ENCODE peak calls at places on chromosomes 1 and 21, in nine cellular contexts. L is gastrocnemius medialis; W is lower lobe of right lung; Y is left ventricle myocardium inferior; R is CD8-positive, alpha-beta T cell; S is AG04450; I is IMR-90; K is stomach; O is left lung. Z is an unnamed sample.

GRCh38 chr1:222974496-222974895 is 159.7 kb downstream of the DISP1 start:
- DNase-seq in K (no peak), I (peak; percentile 94), R (no peak), S (peak; percentile 51), W (no peak), L (no peak), Y (no peak), O (no peak), Z (no peak)

GRCh38 chr21:40242586-40242985 is 375.3 kb downstream of the PCP4 start:
- DNase-seq in W (no peak), S (no peak), K (no peak), Y (no peak), I (no peak), R (no peak), L (no peak), O (no peak), Z (no peak)

GRCh38 chr1:219160942-219161341 is 12.7 kb upstream of the LYPLAL1 start:
- DNase-seq in Y (no peak), W (no peak), I (no peak), O (no peak), S (no peak), R (no peak), K (no peak), L (no peak), Z (no peak)

GRCh38 chr1:65832296-65832695 is 39.6 kb downstream of the PDE4B start:
- DNase-seq in W (no peak), Y (no peak), S (no peak), O (no peak), L (no peak), I (peak; percentile 72), R (no peak), K (no peak), Z (no peak)

GRCh38 chr1:41359211-41360073 is 1.8 kb upstream of the FOXO6 start:
- DNase-seq in Y (no peak), S (no peak), I (no peak), W (no peak), K (peak; percentile 23), O (peak; percentile 27), R (no peak), L (no peak), Z (peak; percentile 59)

GRCh38 chr21:43305336-43305665 is 121.6 kb downstream of the SIK1 start:
- DNase-seq in S (no peak), Y (peak; percentile 2), I (no peak), W (no peak), O (no peak), R (no peak), K (no peak), L (no peak), Z (peak; percentile 50)

GRCh38 chr1:54945393-54945936 is 35.0 kb upstream of the TMEM61 start:
- DNase-seq in I (no peak), O (peak; percentile 44), R (no peak), L (no peak), K (peak; percentile 45), S (no peak), W (peak; percentile 49), Y (no peak), Z (peak; percentile 70)

GRCh38 chr1:235408503-235408960 is 41.3 kb downstream of the TBCE start:
- DNase-seq in Y (no peak), O (no peak), W (no peak), I (no peak), R (no peak), L (no peak), K (no peak), S (no peak), Z (no peak)

GRCh38 chr1:172085372-172085771 is 244.1 kb downstream of the DNM3 start:
- DNase-seq in W (no peak), S (no peak), I (no peak), Y (no peak), O (no peak), K (no peak), R (no peak), L (no peak), Z (no peak)

GRCh38 chr1:247102381-247102780 is 1.8 kb downstream of the ZNF669 start:
- DNase-seq in R (no peak), I (peak; percentile 76), O (no peak), W (no peak), L (no peak), Y (no peak), K (no peak), S (no peak), Z (no peak)

GRCh38 chr1:247103777-247104591 is at the start of gene ZNF669:
- DNase-seq in R (peak; percentile 92), O (peak; percentile 97), W (peak; percentile 97), L (peak; percentile 97), I (peak; percentile 97), K (peak; percentile 97), S (peak; percentile 91), Y (peak; percentile 97), Z (peak; percentile 98)

GRCh38 chr1:247104965-247105364 is 809 bp upstream of the ZNF669 start:
- DNase-seq in O (no peak), S (no peak), W (no peak), R (no peak), L (no peak), K (no peak), I (no peak), Y (no peak), Z (no peak)

GRCh38 chr1:247107694-247108093 is 3.5 kb upstream of the ZNF669 start:
- DNase-seq in L (no peak), K (no peak), W (no peak), Y (no peak), I (no peak), O (no peak), R (no peak), S (no peak), Z (no peak)

GRCh38 chr1:247105966-247106365 is 1.8 kb upstream of the ZNF669 start:
- DNase-seq in I (no peak), O (no peak), K (no peak), Y (no peak), R (no peak), S (no peak), W (no peak), L (no peak), Z (no peak)
- H3K9me3 ChIP-seq in I (peaks cover 8% of the 10 kb centered on the region), O (no peaks in the 10 kb centered on the region), K (peaks cover 15% of the 10 kb centered on the region), Y (peaks cover 20% of the 10 kb centered on the region), R (peaks cover 15% of the 10 kb centered on the region), S (peaks cover 15% of the 10 kb centered on the region), W (peaks cover 10% of the 10 kb centered on the region), L (no peaks in the 10 kb centered on the region), Z (peaks cover 13% of the 10 kb centered on the region)

DNA sequence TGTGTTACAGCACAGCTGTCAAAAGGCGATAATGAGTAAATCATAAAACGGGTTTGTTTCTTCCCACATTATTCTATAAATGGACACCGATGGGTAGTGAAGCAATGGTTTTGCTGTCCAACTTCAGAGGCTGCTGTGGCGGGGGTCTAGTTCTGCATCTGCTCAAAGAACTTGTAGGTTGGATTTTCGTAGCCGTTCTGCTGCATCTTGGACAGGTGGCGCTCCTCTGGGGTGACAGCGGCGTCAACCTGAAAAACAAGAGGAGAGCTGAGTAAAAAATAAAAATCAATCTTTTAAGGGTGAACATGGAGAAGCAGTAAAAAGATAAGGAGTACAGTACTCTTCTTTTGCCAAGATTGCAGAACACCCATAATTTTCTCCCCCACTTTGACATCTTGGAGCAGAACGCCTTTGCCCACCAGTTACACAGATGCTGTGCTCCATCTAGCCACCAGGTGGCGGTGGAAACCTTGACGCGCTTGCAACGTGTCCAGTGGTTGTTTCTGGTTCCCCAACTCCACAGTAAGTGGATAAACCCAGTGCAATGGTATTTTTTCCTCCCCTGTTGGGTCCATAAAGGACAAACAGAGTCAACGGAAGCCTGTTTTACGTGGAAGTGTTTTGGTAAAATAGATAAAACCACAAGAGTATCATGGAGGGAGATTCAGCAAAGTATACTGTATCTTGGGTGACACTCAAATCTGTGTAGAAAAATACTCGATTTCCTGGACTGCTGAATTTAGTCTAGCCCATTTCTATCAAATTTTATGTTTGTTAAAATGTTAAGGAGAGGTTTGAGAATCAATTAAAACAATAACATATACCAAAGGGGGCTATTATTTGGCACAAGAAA is 147.0 kb downstream of the GABPA start:
- DNase-seq in K (peak; percentile 75), R (peak; percentile 50), Y (peak; percentile 53), L (peak; percentile 10), O (peak; percentile 59), W (peak; percentile 74), S (peak; percentile 16), I (peak; percentile 61), Z (peak; percentile 77)
- TF ChIP-seq CTCF in K (no peak), R (peak; percentile 82), Y (peak; percentile 97), L (peak; percentile 82), O (peak; percentile 91), W (peak; percentile 95), S (peak; percentile 97), I (peak; percentile 86), Z (peak; percentile 97)

DNA sequence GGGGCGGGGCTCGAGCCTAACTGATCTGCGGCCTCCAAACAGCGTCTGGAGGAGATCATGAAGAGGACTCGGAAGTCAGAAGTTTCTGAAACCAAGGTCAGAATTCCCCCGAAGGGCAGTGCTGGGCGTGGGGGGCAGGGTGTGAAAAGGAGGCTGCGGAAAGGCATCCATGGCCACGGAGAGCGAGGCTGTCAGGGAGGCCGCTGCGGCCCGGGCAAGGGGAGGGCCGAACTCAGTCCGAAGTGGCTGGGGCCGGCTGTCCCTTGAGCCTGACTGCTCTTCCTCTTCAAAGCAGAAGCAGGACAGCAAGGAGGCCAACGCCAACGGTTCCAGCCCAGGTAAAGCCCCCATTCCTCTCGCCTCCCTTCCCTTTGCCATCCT is 23.2 kb downstream of the MAP7D1 start:
- DNase-seq in S (no peak), L (no peak), O (no peak), W (no peak), I (no peak), R (no peak), Y (no peak), K (no peak), Z (no peak)
- H3K4me3 ChIP-seq in S (no peak overlapping the region), L (no peak overlapping the region), O (no peak overlapping the region), W (no peak overlapping the region), I (no peak overlapping the region), R (no peak overlapping the region), Y (peak overlapping the region; percentile 34), K (no peak overlapping the region), Z (no peak overlapping the region)

DNA sequence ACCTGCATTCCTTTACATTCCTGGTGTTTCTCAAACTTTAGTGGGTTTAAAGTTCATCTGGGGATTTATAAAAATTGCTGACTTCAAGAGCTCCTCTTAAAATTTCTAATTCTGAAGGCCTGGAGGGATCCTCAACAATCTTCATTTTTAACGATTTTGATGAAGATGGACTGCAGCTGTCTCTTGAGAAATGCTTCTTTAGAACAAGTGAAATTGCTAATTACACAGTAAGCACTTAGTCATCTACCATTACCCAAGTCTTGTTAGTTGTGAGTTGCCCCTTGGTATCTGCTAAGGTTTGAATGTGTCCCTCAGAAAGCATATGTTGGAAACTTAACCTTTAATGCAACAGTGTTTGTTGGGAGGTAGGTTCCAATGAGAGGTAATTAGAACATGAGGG is 163.7 kb downstream of the LTN1 start:
- DNase-seq in O (no peak), Y (no peak), I (no peak), K (no peak), S (no peak), R (no peak), W (no peak), L (no peak), Z (no peak)
- H3K9me3 ChIP-seq in O (no peaks in the 10 kb centered on the region), Y (no peaks in the 10 kb centered on the region), I (no peaks in the 10 kb centered on the region), K (no peaks in the 10 kb centered on the region), S (no peaks in the 10 kb centered on the region), R (no peaks in the 10 kb centered on the region), W (no peaks in the 10 kb centered on the region), L (no peaks in the 10 kb centered on the region), Z (no peaks in the 10 kb centered on the region)

DNA sequence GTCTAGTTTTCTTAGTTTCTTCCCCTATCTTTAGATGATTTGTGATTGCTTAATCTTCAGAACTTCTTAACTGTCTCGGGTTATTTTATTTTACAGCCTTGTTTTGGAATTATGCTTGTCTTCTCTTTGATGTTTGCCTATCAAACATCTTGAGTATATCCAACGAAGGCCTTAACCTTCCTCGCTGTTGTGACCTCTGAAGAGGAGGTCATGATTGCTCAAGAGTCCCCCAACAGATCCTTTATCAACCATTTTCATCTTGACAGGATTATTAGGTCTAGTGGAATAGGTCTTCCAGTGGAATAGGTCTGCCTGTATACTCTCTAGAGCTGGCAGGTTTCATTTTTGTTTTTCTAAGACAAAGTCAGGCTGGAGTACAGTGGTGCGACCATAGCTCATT is 45.7 kb downstream of the UBE4B start:
- DNase-seq in R (no peak), W (no peak), S (no peak), O (no peak), K (no peak), Y (no peak), I (no peak), L (no peak), Z (no peak)
- TF ChIP-seq CTCF in R (no peak), W (no peak), S (no peak), O (no peak), K (no peak), Y (no peak), I (no peak), L (no peak), Z (no peak)